ENCODE peak calls at places on chromosomes 7 and 10, in nine cellular contexts. One of them, this sample, is unnamed.

GRCh38 chr7:4712371-4713182 is 30.5 kb downstream of the FOXK1 start:
- DNase-seq in SK-N-SH: peak
- DNase-seq in K562: peak
- DNase-seq in HepG2: peak
- DNase-seq in GM12878: no peak
- DNase-seq in HL-60: peak
- DNase-seq in A549: peak
- DNase-seq in GM23338: no peak
- DNase-seq in HCT116: no peak
- DNase-seq in this sample: peak

GRCh38 chr7:1940863-1941262 is 270.8 kb downstream of the ELFN1 start:
- DNase-seq in GM12878: no peak
- DNase-seq in HCT116: no peak
- DNase-seq in GM23338: no peak
- DNase-seq in SK-N-SH: no peak
- DNase-seq in K562: no peak
- DNase-seq in A549: no peak
- DNase-seq in HL-60: peak
- DNase-seq in HepG2: no peak
- DNase-seq in this sample: no peak

GRCh38 chr10:45179716-45180115 is 135.7 kb downstream of the OR13A1 start:
- DNase-seq in GM23338: no peak
- DNase-seq in K562: no peak
- DNase-seq in GM12878: no peak
- DNase-seq in A549: no peak
- DNase-seq in HL-60: no peak
- DNase-seq in SK-N-SH: peak
- DNase-seq in HepG2: no peak
- DNase-seq in HCT116: no peak
- DNase-seq in this sample: no peak

GRCh38 chr10:5447071-5447470 is 34.7 kb downstream of the NET1 start:
- DNase-seq in GM12878: no peak
- DNase-seq in GM23338: no peak
- DNase-seq in HepG2: no peak
- DNase-seq in SK-N-SH: no peak
- DNase-seq in HCT116: no peak
- DNase-seq in K562: no peak
- DNase-seq in A549: no peak
- DNase-seq in HL-60: no peak
- DNase-seq in this sample: no peak

GRCh38 chr10:9615179-9615578 is 1402.5 kb upstream of the CELF2 start:
- DNase-seq in GM12878: no peak
- DNase-seq in SK-N-SH: no peak
- DNase-seq in HepG2: no peak
- DNase-seq in A549: no peak
- DNase-seq in HCT116: no peak
- DNase-seq in K562: no peak
- DNase-seq in HL-60: no peak
- DNase-seq in GM23338: no peak
- DNase-seq in this sample: no peak

GRCh38 chr10:129893690-129894089 is 70.4 kb downstream of the EBF3 start:
- DNase-seq in GM12878: no peak
- DNase-seq in SK-N-SH: no peak
- DNase-seq in HL-60: no peak
- DNase-seq in K562: no peak
- DNase-seq in A549: no peak
- DNase-seq in HepG2: no peak
- DNase-seq in HCT116: no peak
- DNase-seq in GM23338: no peak
- DNase-seq in this sample: no peak

GRCh38 chr7:84248843-84249242 is 54.3 kb upstream of the SEMA3A start:
- DNase-seq in GM23338: no peak
- DNase-seq in K562: no peak
- DNase-seq in GM12878: no peak
- DNase-seq in A549: no peak
- DNase-seq in SK-N-SH: no peak
- DNase-seq in HL-60: peak
- DNase-seq in HepG2: no peak
- DNase-seq in HCT116: no peak
- DNase-seq in this sample: no peak

GRCh38 chr7:90180649-90181048 is 26.4 kb downstream of the STEAP1 start:
- DNase-seq in GM12878: no peak
- DNase-seq in A549: no peak
- DNase-seq in GM23338: no peak
- DNase-seq in HL-60: no peak
- DNase-seq in HCT116: peak
- DNase-seq in HepG2: peak
- DNase-seq in K562: no peak
- DNase-seq in SK-N-SH: no peak
- DNase-seq in this sample: no peak

GRCh38 chr7:41487229-41487861 is 215.5 kb downstream of the INHBA start:
- DNase-seq in K562: no peak
- DNase-seq in HepG2: no peak
- DNase-seq in SK-N-SH: no peak
- DNase-seq in GM23338: no peak
- DNase-seq in HL-60: no peak
- DNase-seq in HCT116: no peak
- DNase-seq in GM12878: no peak
- DNase-seq in A549: no peak
- DNase-seq in this sample: no peak

GRCh38 chr7:115300228-115300870 is 378.5 kb downstream of the MDFIC start:
- DNase-seq in GM23338: no peak
- DNase-seq in GM12878: no peak
- DNase-seq in HCT116: no peak
- DNase-seq in HepG2: no peak
- DNase-seq in SK-N-SH: no peak
- DNase-seq in A549: peak
- DNase-seq in K562: no peak
- DNase-seq in HL-60: no peak
- DNase-seq in this sample: no peak

DNA sequence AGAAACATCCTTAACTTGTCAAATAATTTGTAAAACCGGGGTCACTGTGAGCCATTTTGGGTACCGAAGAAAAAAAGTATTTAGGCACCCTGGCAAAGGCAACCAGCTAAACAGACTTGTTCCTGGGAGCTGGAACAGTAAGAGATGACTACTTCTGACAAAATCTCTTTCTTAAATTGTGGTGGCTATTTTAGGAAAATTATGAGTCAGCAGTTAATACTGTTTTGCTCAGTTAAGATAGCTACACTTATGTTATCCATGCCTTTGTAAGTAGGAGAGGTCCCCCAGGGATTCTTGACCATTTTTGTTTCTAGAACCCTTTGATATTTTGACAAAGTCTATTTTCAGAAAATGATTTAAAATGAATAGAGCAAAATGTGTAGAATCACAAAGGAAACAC is 68.7 kb downstream of the TAX1BP1 start:
- DNase-seq in GM23338: no peak
- DNase-seq in HCT116: no peak
- DNase-seq in A549: no peak
- DNase-seq in HL-60: no peak
- DNase-seq in K562: no peak
- DNase-seq in HepG2: no peak
- DNase-seq in SK-N-SH: no peak
- DNase-seq in GM12878: no peak
- DNase-seq in this sample: peak
- TF ChIP-seq REST in GM23338: no peak
- TF ChIP-seq REST in HCT116: no peak
- TF ChIP-seq REST in A549: no peak
- TF ChIP-seq REST in HL-60: no peak
- TF ChIP-seq REST in K562: no peak
- TF ChIP-seq REST in HepG2: no peak
- TF ChIP-seq REST in SK-N-SH: no peak
- TF ChIP-seq REST in GM12878: no peak
- TF ChIP-seq REST in this sample: no peak

GRCh38 chr7:151410405-151411390 is 860 bp upstream of the WDR86 start:
- DNase-seq in GM23338: peak
- DNase-seq in HL-60: no peak
- DNase-seq in HepG2: no peak
- DNase-seq in HCT116: no peak
- DNase-seq in K562: no peak
- DNase-seq in SK-N-SH: peak
- DNase-seq in A549: no peak
- DNase-seq in GM12878: no peak
- DNase-seq in this sample: no peak

GRCh38 chr7:151411551-151411950 is 1.7 kb upstream of the WDR86 start:
- DNase-seq in SK-N-SH: peak
- DNase-seq in K562: peak
- DNase-seq in HL-60: peak
- DNase-seq in GM12878: no peak
- DNase-seq in A549: no peak
- DNase-seq in GM23338: no peak
- DNase-seq in HepG2: no peak
- DNase-seq in HCT116: no peak
- DNase-seq in this sample: no peak

GRCh38 chr7:151408839-151409554 is 841 bp downstream of the WDR86 start:
- DNase-seq in HL-60: peak
- DNase-seq in GM12878: peak
- DNase-seq in GM23338: peak
- DNase-seq in HCT116: no peak
- DNase-seq in A549: no peak
- DNase-seq in SK-N-SH: peak
- DNase-seq in HepG2: peak
- DNase-seq in K562: no peak
- DNase-seq in this sample: no peak

GRCh38 chr7:151408498-151408838 is 1.4 kb downstream of the WDR86 start:
- DNase-seq in HepG2: no peak
- DNase-seq in GM23338: no peak
- DNase-seq in HL-60: no peak
- DNase-seq in HCT116: no peak
- DNase-seq in SK-N-SH: no peak
- DNase-seq in K562: no peak
- DNase-seq in GM12878: no peak
- DNase-seq in A549: no peak
- DNase-seq in this sample: no peak

DNA sequence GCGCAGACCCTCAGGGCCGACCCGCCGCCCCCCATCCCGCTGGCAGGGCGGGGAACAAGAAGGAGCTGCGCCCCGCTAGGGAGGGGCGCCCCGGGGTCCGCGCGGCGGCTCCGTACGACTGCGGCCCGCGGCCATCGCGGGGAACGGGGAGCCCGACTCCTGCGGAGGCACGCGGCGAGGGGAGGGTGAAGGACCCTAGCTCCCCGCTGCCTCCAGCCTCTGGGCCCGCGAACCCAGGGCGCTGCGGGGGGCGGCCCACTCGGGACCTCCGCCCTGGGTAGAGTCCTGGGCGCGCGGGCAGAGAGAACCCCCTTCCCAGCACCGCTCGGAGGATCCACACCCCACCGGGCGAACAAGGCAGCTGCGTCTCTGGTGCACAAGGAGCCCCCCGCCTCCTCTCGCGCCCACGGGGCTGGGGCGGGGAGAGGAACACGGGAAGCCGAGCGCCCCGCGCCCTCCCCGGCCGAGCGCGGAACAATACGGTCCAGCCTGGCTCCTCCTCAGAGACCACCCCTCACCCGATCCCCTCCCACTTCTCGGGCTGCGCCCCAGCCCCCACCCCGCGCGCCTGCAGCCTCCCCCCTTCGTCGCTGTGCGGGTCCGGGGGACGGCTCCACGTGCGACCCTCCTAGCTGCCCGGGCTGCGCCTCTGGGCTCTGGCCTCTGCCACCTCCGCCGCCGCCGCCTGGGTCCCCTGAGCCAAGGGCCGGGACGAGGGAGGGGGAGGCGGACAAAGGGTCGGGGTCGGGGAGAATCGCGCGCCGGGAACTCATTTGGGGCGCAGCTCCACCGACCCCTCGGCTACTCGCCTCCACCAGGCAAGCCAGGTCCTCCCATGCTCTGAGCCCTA is at the start of gene WDR86:
- DNase-seq in GM12878: no peak
- DNase-seq in HepG2: no peak
- DNase-seq in K562: no peak
- DNase-seq in SK-N-SH: peak
- DNase-seq in GM23338: peak
- DNase-seq in HCT116: no peak
- DNase-seq in HL-60: no peak
- DNase-seq in A549: no peak
- DNase-seq in this sample: no peak
- H3K4me3 ChIP-seq in GM12878: no peak
- H3K4me3 ChIP-seq in HepG2: peak
- H3K4me3 ChIP-seq in K562: no peak
- H3K4me3 ChIP-seq in SK-N-SH: peak
- H3K4me3 ChIP-seq in GM23338: peak
- H3K4me3 ChIP-seq in HCT116: no peak
- H3K4me3 ChIP-seq in HL-60: no peak
- H3K4me3 ChIP-seq in A549: peak
- H3K4me3 ChIP-seq in this sample: peak

DNA sequence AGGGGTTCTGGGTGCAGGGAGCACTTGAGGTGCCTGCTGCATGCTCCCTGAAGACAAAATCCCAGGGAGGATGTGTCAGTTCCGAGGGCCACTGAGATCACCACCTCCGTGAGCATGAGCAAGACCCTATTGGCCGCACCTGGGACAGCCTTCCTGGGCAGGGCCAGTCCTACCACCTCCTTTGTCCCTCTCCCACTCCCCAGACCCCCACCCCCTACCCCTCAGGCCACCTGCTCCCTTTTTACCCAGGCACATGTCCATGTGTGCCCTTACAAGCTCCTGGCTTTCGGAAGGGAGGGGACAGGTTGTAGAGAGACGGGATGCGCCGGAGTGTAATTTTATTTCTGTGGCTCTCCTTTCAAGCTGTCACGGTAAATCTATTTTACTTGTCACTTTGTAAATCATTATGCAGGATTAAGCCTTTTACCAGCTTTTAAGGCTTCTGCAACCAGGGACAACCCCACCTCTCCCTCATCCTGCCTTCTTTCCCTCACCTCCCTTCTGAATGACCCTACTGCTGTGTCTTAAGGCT is 20.9 kb downstream of the ZMIZ1 start:
- DNase-seq in GM23338: no peak
- DNase-seq in GM12878: no peak
- DNase-seq in A549: no peak
- DNase-seq in HepG2: no peak
- DNase-seq in HCT116: no peak
- DNase-seq in K562: no peak
- DNase-seq in HL-60: no peak
- DNase-seq in SK-N-SH: no peak
- DNase-seq in this sample: no peak
- H3K27ac ChIP-seq in GM23338: no peak
- H3K27ac ChIP-seq in GM12878: no peak
- H3K27ac ChIP-seq in A549: no peak
- H3K27ac ChIP-seq in HepG2: peak
- H3K27ac ChIP-seq in HCT116: no peak
- H3K27ac ChIP-seq in K562: no peak
- H3K27ac ChIP-seq in HL-60: peak
- H3K27ac ChIP-seq in SK-N-SH: no peak
- H3K27ac ChIP-seq in this sample: peak

DNA sequence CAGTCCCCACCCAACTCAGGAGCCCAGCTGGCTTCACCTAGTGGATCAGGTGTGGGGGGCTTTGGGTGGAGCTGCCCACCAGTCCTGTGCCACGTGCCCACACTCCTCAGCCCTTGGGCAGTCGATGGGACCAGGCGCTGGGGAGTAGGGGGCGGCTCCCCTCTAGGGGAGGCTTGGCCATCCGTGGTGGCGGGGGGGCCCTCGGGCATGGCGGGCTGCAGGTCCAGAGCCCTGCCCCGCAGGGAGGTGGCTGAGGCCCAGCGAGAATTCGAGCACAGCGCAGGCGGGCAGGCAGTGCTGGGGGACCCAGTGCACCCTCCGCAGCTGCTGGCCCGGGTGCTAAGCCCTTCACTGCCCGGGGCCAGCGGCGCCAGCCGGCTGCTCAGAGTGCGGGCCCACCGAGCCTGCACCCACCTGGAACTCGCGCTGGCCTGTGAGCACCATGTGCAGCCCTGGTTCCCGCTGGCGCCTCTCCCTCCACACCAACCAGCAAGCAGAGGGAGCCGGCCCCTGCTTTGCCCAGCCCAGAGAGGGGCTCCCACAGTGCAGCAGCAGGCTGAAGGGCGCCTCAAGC is 29.3 kb downstream of the ASNS start:
- DNase-seq in A549: no peak
- DNase-seq in HL-60: no peak
- DNase-seq in SK-N-SH: no peak
- DNase-seq in HCT116: no peak
- DNase-seq in GM23338: no peak
- DNase-seq in K562: no peak
- DNase-seq in HepG2: no peak
- DNase-seq in GM12878: no peak
- DNase-seq in this sample: no peak
- TF ChIP-seq REST in A549: no peak
- TF ChIP-seq REST in HL-60: no peak
- TF ChIP-seq REST in SK-N-SH: no peak
- TF ChIP-seq REST in HCT116: no peak
- TF ChIP-seq REST in GM23338: no peak
- TF ChIP-seq REST in K562: no peak
- TF ChIP-seq REST in HepG2: no peak
- TF ChIP-seq REST in GM12878: no peak
- TF ChIP-seq REST in this sample: no peak